ENCODE peak calls at places on chromosomes 12 and 14, in ten cellular contexts. R is pancreas; U is CD4-positive, alpha-beta T cell; F is fibroblast of the aortic adventitia; S is astrocyte of the cerebellum; I is WERI-Rb-1; L is left lung; G is cardiac muscle cell; O is mammary epithelial cell; K is GM20000. M is an unnamed sample.

GRCh38 chr14:40133484-40133883 is 701.3 kb upstream of the FBXO33 start:
- DNase-seq in R (no peak), U (no peak), F (no peak), S (no peak), I (no peak), L (no peak), G (no peak), O (no peak), K (no peak), M (no peak)

GRCh38 chr14:64683264-64683663 is 21.0 kb upstream of the PLEKHG3 start:
- DNase-seq in R (no peak), U (no peak), F (no peak), S (no peak), I (no peak), L (no peak), G (no peak), O (no peak), K (no peak), M (no peak)

GRCh38 chr14:49512147-49512551 is 74.0 kb downstream of the RPS29 start:
- DNase-seq in R (no peak), U (no peak), F (peak; percentile 83), S (peak; percentile 16), I (no peak), L (no peak), G (peak; percentile 34), O (peak; percentile 94), K (no peak), M (no peak)

GRCh38 chr14:74826574-74826973 is 49.4 kb downstream of the PROX2 start:
- DNase-seq in R (no peak), U (no peak), F (no peak), S (no peak), I (no peak), L (no peak), G (no peak), O (no peak), K (no peak), M (no peak)

GRCh38 chr12:3186546-3187237 is 109.5 kb downstream of the TSPAN9 start:
- DNase-seq in R (no peak), U (no peak), F (no peak), S (no peak), I (no peak), L (no peak), G (no peak), O (no peak), K (peak; percentile 59), M (no peak)

GRCh38 chr12:121050725-121051124 is 11.7 kb upstream of the OASL start:
- DNase-seq in R (no peak), U (no peak), F (no peak), S (no peak), I (no peak), L (no peak), G (no peak), O (no peak), K (no peak), M (no peak)

GRCh38 chr12:51639361-51639760 is 48.3 kb downstream of the SCN8A start:
- DNase-seq in R (no peak), U (no peak), F (peak; percentile 7), S (no peak), I (no peak), L (no peak), G (no peak), O (no peak), K (no peak), M (no peak)

GRCh38 chr12:27193854-27194544 is 50.1 kb upstream of the STK38L start:
- DNase-seq in R (no peak), U (no peak), F (peak; percentile 85), S (peak; percentile 46), I (no peak), L (no peak), G (peak; percentile 87), O (peak; percentile 39), K (no peak), M (no peak)

DNA sequence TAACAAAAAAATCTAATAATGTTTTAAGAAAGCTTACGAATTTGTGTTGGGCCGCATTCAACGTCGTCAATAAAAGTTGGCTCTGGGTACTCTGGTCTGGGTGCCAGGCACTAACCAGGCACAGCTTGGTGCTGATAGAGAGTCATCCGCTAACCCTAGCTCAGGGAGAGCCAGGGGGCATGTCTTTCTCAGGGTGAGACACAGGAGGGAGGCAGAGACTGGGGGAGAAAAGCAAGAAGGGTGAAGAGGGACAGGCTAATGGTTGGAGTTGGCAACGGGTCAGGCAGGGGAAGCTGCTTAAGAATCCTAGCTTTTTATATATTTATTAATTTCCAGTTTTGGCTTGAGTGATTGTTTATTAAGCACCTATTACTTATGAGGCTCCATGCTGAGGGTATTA is 105.0 kb downstream of the CMKLR1 start:
- DNase-seq in R (no peak), U (no peak), F (no peak), S (no peak), I (no peak), L (no peak), G (peak; percentile 21), O (no peak), K (peak; percentile 23), M (peak; percentile 58)
- TF ChIP-seq CTCF in R (no peak), U (no peak), F (no peak), S (no peak), I (no peak), L (peak; percentile 39), G (peak; percentile 13), O (no peak), K (no peak), M (peak; percentile 9)

DNA sequence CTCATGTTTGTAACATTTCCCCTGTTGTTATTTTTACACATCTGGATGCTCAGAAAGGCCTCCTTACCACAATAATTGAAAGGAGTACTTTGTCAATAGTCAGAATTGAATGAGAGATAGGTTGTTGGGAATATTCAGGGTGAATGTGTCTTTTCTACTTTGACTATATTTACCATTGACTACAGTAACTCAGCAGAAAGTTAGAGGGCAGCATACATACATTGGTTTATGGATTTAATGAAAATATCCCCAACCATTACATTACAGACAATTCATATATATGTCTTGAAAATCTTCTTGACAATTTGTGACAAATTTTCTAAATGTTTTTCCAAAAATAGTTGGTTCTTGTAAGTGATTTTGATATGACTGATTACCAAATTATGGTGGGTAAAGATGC is 97.7 kb downstream of the NTS start:
- DNase-seq in R (no peak), U (no peak), F (peak; percentile 13), S (no peak), I (no peak), L (no peak), G (no peak), O (no peak), K (no peak), M (no peak)
- TF ChIP-seq CTCF in R (no peak), U (no peak), F (peak; percentile 35), S (no peak), I (no peak), L (no peak), G (no peak), O (peak; percentile 14), K (no peak), M (no peak)

GRCh38 chr14:61260939-61261776 is 20.0 kb downstream of the TMEM30B start:
- DNase-seq in R (no peak), U (no peak), F (peak; percentile 95), S (peak; percentile 83), I (no peak), L (no peak), G (peak; percentile 21), O (peak; percentile 16), K (no peak), M (no peak)
- TF ChIP-seq CTCF in R (no peak), U (no peak), F (peak; percentile 44), S (peak; percentile 33), I (no peak), L (no peak), G (no peak), O (peak; percentile 2), K (no peak), M (no peak)

GRCh38 chr14:53954551-53955233 is 1.9 kb downstream of the BMP4 start:
- DNase-seq in R (no peak), U (no peak), F (peak; percentile 44), S (no peak), I (no peak), L (peak; percentile 35), G (peak; percentile 31), O (peak; percentile 19), K (peak; percentile 50), M (peak; percentile 26)
- TF ChIP-seq CTCF in R (no peak), U (no peak), F (no peak), S (peak; percentile 19), I (no peak), L (no peak), G (no peak), O (no peak), K (no peak), M (no peak)

M was measured in psoas muscle.